ENCODE peak calls at places on chromosomes 16 and 17, in ten cellular contexts. N is cardiac fibroblast; L is progenitor cell of endocrine pancreas; A is EL; X is activated naive CD8-positive, alpha-beta T cell treated with anti-CD3 and anti-CD28 coated beads for 36 hours; C is skeletal muscle cell; M is stimulated activated CD4-positive, alpha-beta T cell treated with anti-CD3 and anti-CD28 coated beads, Interleukin-4, amount 100 ng/mL, for 24 hours; Z is HEK293T; B is NCI-H146; I is HuH-7.5. G is an unnamed sample.

GRCh38 chr17:33725675-33726271 is 432.7 kb upstream of the ASIC2 start:
- DNase-seq in N (peak; percentile 25), L (peak; percentile 51), A (peak; percentile 34), X (peak; percentile 13), C (no peak), M (no peak), Z (peak; percentile 47), B (peak; percentile 3), I (peak; percentile 12), G (no peak)

GRCh38 chr17:74759941-74760340 is 11.5 kb downstream of the NHERF1 start:
- DNase-seq in N (no peak), L (peak; percentile 49), A (no peak), X (no peak), C (no peak), M (no peak), Z (no peak), B (no peak), I (no peak), G (no peak)

GRCh38 chr16:2520784-2521577 is 810 bp downstream of the AMDHD2 start:
- DNase-seq in N (no peak), L (no peak), A (no peak), X (peak; percentile 53), C (no peak), M (peak; percentile 49), Z (no peak), B (peak; percentile 21), I (peak; percentile 70), G (no peak)

GRCh38 chr16:85395207-85395912 is 217.8 kb upstream of the GSE1 start:
- DNase-seq in N (peak; percentile 98), L (no peak), A (peak; percentile 99), X (no peak), C (peak; percentile 99), M (no peak), Z (peak; percentile 54), B (no peak), I (peak; percentile 53), G (peak; percentile 92)

GRCh38 chr17:83202002-83203000 is 122.9 kb downstream of the METRNL start:
- DNase-seq in N (no peak), L (no peak), A (no peak), X (no peak), C (no peak), M (no peak), Z (no peak), B (no peak), I (no peak), G (peak; percentile 1)

GRCh38 chr17:82300707-82301270 is 16.6 kb downstream of the CD7 start:
- DNase-seq in N (peak; percentile 45), L (peak; percentile 45), A (peak; percentile 57), X (peak; percentile 74), C (no peak), M (peak; percentile 65), Z (peak; percentile 73), B (peak; percentile 42), I (peak; percentile 88), G (peak; percentile 88)

GRCh38 chr17:76076765-76077581 is 2.0 kb upstream of the ZACN start:
- DNase-seq in N (no peak), L (no peak), A (no peak), X (peak; percentile 52), C (no peak), M (peak; percentile 41), Z (no peak), B (no peak), I (no peak), G (no peak)

GRCh38 chr17:18921912-18922451 is 30.0 kb upstream of the SLC5A10 start:
- DNase-seq in N (peak; percentile 61), L (no peak), A (no peak), X (peak; percentile 24), C (no peak), M (peak; percentile 10), Z (no peak), B (no peak), I (no peak), G (no peak)

GRCh38 chr17:81239714-81240555 is 817 bp downstream of the NDUFAF8 start:
- DNase-seq in N (peak; percentile 27), L (no peak), A (peak; percentile 33), X (peak; percentile 66), C (no peak), M (peak; percentile 66), Z (no peak), B (peak; percentile 39), I (no peak), G (peak; percentile 49)

GRCh38 chr16:65988019-65988418 is 378.5 kb upstream of the CDH5 start:
- DNase-seq in N (no peak), L (no peak), A (no peak), X (no peak), C (no peak), M (no peak), Z (no peak), B (no peak), I (no peak), G (no peak)

GRCh38 chr17:17750881-17751280 is 69.6 kb downstream of the RAI1 start:
- DNase-seq in N (no peak), L (no peak), A (no peak), X (peak; percentile 57), C (no peak), M (peak; percentile 36), Z (no peak), B (no peak), I (no peak), G (no peak)

GRCh38 chr16:53546988-53547391 is 44.0 kb upstream of the AKTIP start:
- DNase-seq in N (peak; percentile 59), L (no peak), A (no peak), X (no peak), C (peak; percentile 60), M (no peak), Z (peak; percentile 43), B (peak; percentile 55), I (peak; percentile 60), G (peak; percentile 48)

GRCh38 chr16:89426736-89427525 is 63.4 kb downstream of the ANKRD11 start:
- DNase-seq in N (no peak), L (no peak), A (peak; percentile 61), X (no peak), C (no peak), M (no peak), Z (no peak), B (no peak), I (no peak), G (no peak)

GRCh38 chr16:52383640-52384292 is 163.2 kb downstream of the TOX3 start:
- DNase-seq in N (no peak), L (no peak), A (no peak), X (no peak), C (no peak), M (no peak), Z (no peak), B (peak; percentile 60), I (no peak), G (no peak)

GRCh38 chr17:32673964-32674363 is 187.2 kb downstream of the CDK5R1 start:
- DNase-seq in N (peak; percentile 8), L (no peak), A (peak; percentile 65), X (no peak), C (no peak), M (no peak), Z (no peak), B (no peak), I (no peak), G (no peak)

GRCh38 chr17:62824290-62825135 is 16.4 kb upstream of the MARCHF10 start:
- DNase-seq in N (peak; percentile 99), L (no peak), A (peak; percentile 92), X (no peak), C (peak; percentile 96), M (no peak), Z (no peak), B (no peak), I (no peak), G (no peak)

GRCh38 chr16:54976651-54977200 is 46.1 kb downstream of the IRX5 start:
- DNase-seq in N (no peak), L (no peak), A (no peak), X (no peak), C (no peak), M (no peak), Z (no peak), B (no peak), I (no peak), G (no peak)

GRCh38 chr17:29289852-29290251 is 4.1 kb downstream of the NUFIP2 start:
- DNase-seq in N (no peak), L (no peak), A (no peak), X (no peak), C (no peak), M (no peak), Z (no peak), B (no peak), I (no peak), G (no peak)

GRCh38 chr16:88923926-88924833 is 52.8 kb downstream of the CBFA2T3 start:
- DNase-seq in N (no peak), L (no peak), A (no peak), X (no peak), C (no peak), M (no peak), Z (no peak), B (no peak), I (no peak), G (no peak)

GRCh38 chr16:57498031-57498430 is 11.7 kb upstream of the DOK4 start:
- DNase-seq in N (no peak), L (no peak), A (no peak), X (no peak), C (no peak), M (no peak), Z (no peak), B (no peak), I (no peak), G (no peak)

GRCh38 chr16:3145151-3145550 is 10.3 kb downstream of the ZNF213 start:
- DNase-seq in N (no peak), L (no peak), A (no peak), X (no peak), C (no peak), M (no peak), Z (no peak), B (no peak), I (no peak), G (no peak)

GRCh38 chr16:27625050-27625697 is 75.2 kb downstream of the KATNIP start:
- DNase-seq in N (peak; percentile 31), L (no peak), A (no peak), X (no peak), C (no peak), M (no peak), Z (no peak), B (no peak), I (peak; percentile 34), G (no peak)

GRCh38 chr16:30352488-30353401 is 2.4 kb downstream of the CD2BP2 start:
- DNase-seq in N (no peak), L (no peak), A (no peak), X (no peak), C (no peak), M (no peak), Z (no peak), B (no peak), I (no peak), G (no peak)

GRCh38 chr16:49459953-49460735 is 86.5 kb downstream of the C16orf78 start:
- DNase-seq in N (peak; percentile 1), L (peak; percentile 3), A (no peak), X (no peak), C (no peak), M (no peak), Z (no peak), B (no peak), I (no peak), G (no peak)

GRCh38 chr17:43356999-43357398 is 41.8 kb upstream of the ARL4D start:
- DNase-seq in N (peak; percentile 92), L (no peak), A (peak; percentile 97), X (no peak), C (peak; percentile 76), M (no peak), Z (no peak), B (no peak), I (no peak), G (peak; percentile 27)

GRCh38 chr16:54055191-54055590 is 231.4 kb downstream of the IRX3 start:
- DNase-seq in N (no peak), L (no peak), A (no peak), X (no peak), C (no peak), M (no peak), Z (no peak), B (no peak), I (no peak), G (no peak)

GRCh38 chr16:77599793-77600415 is 122.4 kb upstream of the NUDT7 start:
- DNase-seq in N (peak; percentile 65), L (no peak), A (peak; percentile 11), X (no peak), C (no peak), M (peak; percentile 17), Z (peak; percentile 48), B (peak; percentile 27), I (no peak), G (no peak)

GRCh38 chr16:70646260-70647241 is at the start of gene IL34:
- DNase-seq in N (peak; percentile 77), L (no peak), A (no peak), X (no peak), C (peak; percentile 61), M (no peak), Z (peak; percentile 6), B (peak; percentile 75), I (no peak), G (no peak)